ENCODE peak calls at places on chromosomes 6 and 20, in six cellular contexts. N, J, M, Q, Y and K are unnamed samples.
A peak's percentile ranks its signal among the peaks of the same experiment; 100 is the strongest.

GRCh38 chr20:62370115-62370806 is 3.1 kb upstream of the LAMA5 start:
- DNase-seq in Y (peak; percentile 47), J (no peak), N (no peak), Q (no peak), M (no peak), K (no peak)

GRCh38 chr20:48524582-48524981 is 303.2 kb downstream of the PREX1 start:
- DNase-seq in J (no peak), M (no peak), Q (no peak), Y (no peak), N (no peak), K (no peak)

GRCh38 chr6:1609662-1610496 is at the start of gene FOXC1:
- DNase-seq in Y (peak; percentile 86), Q (peak; percentile 84), J (peak; percentile 95), M (no peak), N (no peak), K (peak; percentile 59)

GRCh38 chr6:157346371-157346770 is 23.1 kb upstream of the TMEM242 start:
- DNase-seq in N (no peak), Q (no peak), Y (no peak), J (no peak), M (no peak), K (no peak)

GRCh38 chr20:32444474-32445220 is 86.5 kb downstream of the ASXL1 start:
- DNase-seq in M (no peak), Q (no peak), Y (no peak), N (no peak), J (no peak), K (no peak)

GRCh38 chr20:33554914-33555420 is 65.1 kb downstream of the CBFA2T2 start:
- DNase-seq in Y (no peak), J (peak; percentile 58), Q (peak; percentile 98), N (peak; percentile 70), M (peak; percentile 92), K (peak; percentile 94)

GRCh38 chr6:78530208-78530607 is 337.1 kb upstream of the IRAK1BP1 start:
- DNase-seq in J (no peak), M (no peak), Y (no peak), N (no peak), Q (no peak), K (no peak)

GRCh38 chr20:47175501-47175900 is 181.0 kb downstream of the ZMYND8 start:
- DNase-seq in J (no peak), M (peak; percentile 61), N (no peak), Y (no peak), Q (no peak), K (no peak)

GRCh38 chr6:107718341-107718740 is 105.8 kb downstream of the SCML4 start:
- DNase-seq in N (no peak), Q (no peak), M (no peak), Y (no peak), J (no peak), K (no peak)

GRCh38 chr20:15739056-15739455 is 834.2 kb downstream of the KIF16B start:
- DNase-seq in N (no peak), M (no peak), J (no peak), Q (no peak), Y (no peak), K (no peak)

GRCh38 chr6:149190228-149190831 is 127.2 kb upstream of the TAB2 start:
- DNase-seq in J (peak; percentile 72), M (no peak), Y (no peak), N (peak; percentile 22), Q (peak; percentile 68), K (peak; percentile 58)

GRCh38 chr20:8932192-8933150 is 136.4 kb upstream of the PLCB4 start:
- DNase-seq in Q (peak; percentile 37), J (no peak), Y (no peak), M (no peak), N (no peak), K (no peak)

GRCh38 chr6:6008114-6008647 is 1.5 kb upstream of the NRN1 start:
- DNase-seq in N (no peak), Q (no peak), J (no peak), M (no peak), Y (no peak), K (no peak)

GRCh38 chr6:138290563-138290962 is 72.3 kb upstream of the PBOV1 start:
- DNase-seq in M (no peak), N (no peak), Q (no peak), Y (no peak), J (no peak), K (no peak)

GRCh38 chr6:169859978-169860703 is 108.7 kb downstream of the ERMARD start:
- DNase-seq in N (no peak), Q (no peak), Y (no peak), M (no peak), J (no peak), K (no peak)

GRCh38 chr20:59042151-59042795 is at the start of gene PRELID3B:
- DNase-seq in Y (peak; percentile 7), Q (peak; percentile 25), N (no peak), J (peak; percentile 14), M (no peak), K (peak; percentile 72)

GRCh38 chr6:116070990-116071389 is 10.3 kb upstream of the FRK start:
- DNase-seq in Q (no peak), M (no peak), Y (no peak), J (no peak), N (no peak), K (no peak)

GRCh38 chr20:58893355-58894151 is 41.0 kb downstream of the GNAS start:
- DNase-seq in J (no peak), Y (no peak), Q (no peak), M (no peak), N (peak; percentile 38), K (peak; percentile 30)

GRCh38 chr6:73898599-73898998 is 202.6 kb downstream of the CD109 start:
- DNase-seq in M (no peak), J (peak; percentile 51), Q (peak; percentile 37), N (no peak), Y (no peak), K (no peak)

GRCh38 chr6:158213925-158214674 is 46.0 kb downstream of the GTF2H5 start:
- DNase-seq in N (peak; percentile 71), Q (peak; percentile 93), J (peak; percentile 89), Y (peak; percentile 66), M (peak; percentile 64), K (peak; percentile 94)